ENCODE peak calls at places on chromosomes 5 and 9, in eight cellular contexts. One of them, this sample, is unnamed.

GRCh38 chr9:129307227-129307970 is 129.3 kb upstream of the IER5L start:
- DNase-seq in OCI-LY7: no peak
- DNase-seq in MM.1S: no peak
- DNase-seq in neural progenitor cell: no peak
- DNase-seq in GM23338: no peak
- DNase-seq in HCT116: no peak
- DNase-seq in PC-3: no peak
- DNase-seq in hepatocyte: no peak
- DNase-seq in this sample: no peak

GRCh38 chr5:400282-401215 is 42.4 kb upstream of the EXOC3 start:
- DNase-seq in OCI-LY7: no peak
- DNase-seq in MM.1S: no peak
- DNase-seq in neural progenitor cell: no peak
- DNase-seq in GM23338: no peak
- DNase-seq in HCT116: no peak
- DNase-seq in PC-3: peak
- DNase-seq in hepatocyte: no peak
- DNase-seq in this sample: peak

GRCh38 chr5:75622564-75622963 is 11.3 kb downstream of the ANKDD1B start:
- DNase-seq in OCI-LY7: no peak
- DNase-seq in MM.1S: no peak
- DNase-seq in neural progenitor cell: no peak
- DNase-seq in GM23338: no peak
- DNase-seq in HCT116: peak
- DNase-seq in PC-3: peak
- DNase-seq in hepatocyte: peak
- DNase-seq in this sample: no peak

GRCh38 chr9:34646211-34647083 is at the start of gene GALT:
- DNase-seq in OCI-LY7: peak
- DNase-seq in MM.1S: peak
- DNase-seq in neural progenitor cell: peak
- DNase-seq in GM23338: peak
- DNase-seq in HCT116: peak
- DNase-seq in PC-3: peak
- DNase-seq in hepatocyte: peak
- DNase-seq in this sample: peak

GRCh38 chr9:96491079-96491879 is 41.3 kb downstream of the HABP4 start:
- DNase-seq in OCI-LY7: no peak
- DNase-seq in MM.1S: no peak
- DNase-seq in neural progenitor cell: no peak
- DNase-seq in GM23338: no peak
- DNase-seq in HCT116: peak
- DNase-seq in PC-3: no peak
- DNase-seq in hepatocyte: no peak
- DNase-seq in this sample: no peak

GRCh38 chr9:89498845-89499480 is 1.1 kb upstream of the SEMA4D start:
- DNase-seq in OCI-LY7: peak
- DNase-seq in MM.1S: peak
- DNase-seq in neural progenitor cell: no peak
- DNase-seq in GM23338: no peak
- DNase-seq in HCT116: no peak
- DNase-seq in PC-3: no peak
- DNase-seq in hepatocyte: no peak
- DNase-seq in this sample: no peak

GRCh38 chr9:136950656-136951030 is 1.4 kb upstream of the LCN12 start:
- DNase-seq in OCI-LY7: no peak
- DNase-seq in MM.1S: no peak
- DNase-seq in neural progenitor cell: no peak
- DNase-seq in GM23338: no peak
- DNase-seq in HCT116: no peak
- DNase-seq in PC-3: no peak
- DNase-seq in hepatocyte: no peak
- DNase-seq in this sample: peak

GRCh38 chr5:140160432-140160831 is 14.6 kb upstream of the CYSTM1 start:
- DNase-seq in OCI-LY7: no peak
- DNase-seq in MM.1S: no peak
- DNase-seq in neural progenitor cell: no peak
- DNase-seq in GM23338: no peak
- DNase-seq in HCT116: no peak
- DNase-seq in PC-3: no peak
- DNase-seq in hepatocyte: no peak
- DNase-seq in this sample: no peak

GRCh38 chr5:149938791-149939358 is 5.7 kb downstream of the PDE6A start:
- DNase-seq in OCI-LY7: no peak
- DNase-seq in MM.1S: no peak
- DNase-seq in neural progenitor cell: no peak
- DNase-seq in GM23338: no peak
- DNase-seq in HCT116: no peak
- DNase-seq in PC-3: peak
- DNase-seq in hepatocyte: peak
- DNase-seq in this sample: no peak

GRCh38 chr9:134407123-134407779 is 81.0 kb downstream of the RXRA start:
- DNase-seq in OCI-LY7: peak
- DNase-seq in MM.1S: peak
- DNase-seq in neural progenitor cell: peak
- DNase-seq in GM23338: peak
- DNase-seq in HCT116: peak
- DNase-seq in PC-3: peak
- DNase-seq in hepatocyte: peak
- DNase-seq in this sample: peak

GRCh38 chr9:10059044-10059443 is 553.8 kb downstream of the PTPRD start:
- DNase-seq in OCI-LY7: no peak
- DNase-seq in MM.1S: no peak
- DNase-seq in neural progenitor cell: no peak
- DNase-seq in GM23338: peak
- DNase-seq in HCT116: no peak
- DNase-seq in PC-3: no peak
- DNase-seq in hepatocyte: peak
- DNase-seq in this sample: no peak

GRCh38 chr9:128406848-128407391 is 13.7 kb upstream of the CERCAM start:
- DNase-seq in OCI-LY7: no peak
- DNase-seq in MM.1S: no peak
- DNase-seq in neural progenitor cell: peak
- DNase-seq in GM23338: no peak
- DNase-seq in HCT116: no peak
- DNase-seq in PC-3: peak
- DNase-seq in hepatocyte: no peak
- DNase-seq in this sample: no peak

GRCh38 chr5:137649228-137649890 is 86.5 kb downstream of the KLHL3 start:
- DNase-seq in OCI-LY7: no peak
- DNase-seq in MM.1S: no peak
- DNase-seq in neural progenitor cell: no peak
- DNase-seq in GM23338: no peak
- DNase-seq in HCT116: no peak
- DNase-seq in PC-3: no peak
- DNase-seq in hepatocyte: peak
- DNase-seq in this sample: no peak

GRCh38 chr9:119761737-119762136 is 392.5 kb upstream of the BRINP1 start:
- DNase-seq in OCI-LY7: peak
- DNase-seq in MM.1S: no peak
- DNase-seq in neural progenitor cell: no peak
- DNase-seq in GM23338: no peak
- DNase-seq in HCT116: no peak
- DNase-seq in PC-3: no peak
- DNase-seq in hepatocyte: no peak
- DNase-seq in this sample: no peak

GRCh38 chr9:21904371-21904770 is 89.8 kb downstream of the CDKN2A start:
- DNase-seq in OCI-LY7: no peak
- DNase-seq in MM.1S: no peak
- DNase-seq in neural progenitor cell: no peak
- DNase-seq in GM23338: no peak
- DNase-seq in HCT116: no peak
- DNase-seq in PC-3: no peak
- DNase-seq in hepatocyte: no peak
- DNase-seq in this sample: no peak

GRCh38 chr9:129894106-129894823 is 59.0 kb downstream of the USP20 start:
- DNase-seq in OCI-LY7: no peak
- DNase-seq in MM.1S: peak
- DNase-seq in neural progenitor cell: no peak
- DNase-seq in GM23338: no peak
- DNase-seq in HCT116: no peak
- DNase-seq in PC-3: no peak
- DNase-seq in hepatocyte: no peak
- DNase-seq in this sample: no peak

GRCh38 chr9:87465791-87466190 is 31.9 kb upstream of the DAPK1 start:
- DNase-seq in OCI-LY7: peak
- DNase-seq in MM.1S: no peak
- DNase-seq in neural progenitor cell: no peak
- DNase-seq in GM23338: no peak
- DNase-seq in HCT116: no peak
- DNase-seq in PC-3: no peak
- DNase-seq in hepatocyte: no peak
- DNase-seq in this sample: no peak

GRCh38 chr5:89211836-89212235 is 328.9 kb upstream of the MEF2C start:
- DNase-seq in OCI-LY7: no peak
- DNase-seq in MM.1S: no peak
- DNase-seq in neural progenitor cell: no peak
- DNase-seq in GM23338: no peak
- DNase-seq in HCT116: no peak
- DNase-seq in PC-3: peak
- DNase-seq in hepatocyte: no peak
- DNase-seq in this sample: no peak

GRCh38 chr5:107112207-107112606 is 558.5 kb downstream of the EFNA5 start:
- DNase-seq in OCI-LY7: no peak
- DNase-seq in MM.1S: no peak
- DNase-seq in neural progenitor cell: no peak
- DNase-seq in GM23338: no peak
- DNase-seq in HCT116: no peak
- DNase-seq in PC-3: no peak
- DNase-seq in hepatocyte: no peak
- DNase-seq in this sample: no peak

GRCh38 chr5:138789771-138790242 is 36.6 kb downstream of the CTNNA1 start:
- DNase-seq in OCI-LY7: peak
- DNase-seq in MM.1S: peak
- DNase-seq in neural progenitor cell: peak
- DNase-seq in GM23338: peak
- DNase-seq in HCT116: peak
- DNase-seq in PC-3: no peak
- DNase-seq in hepatocyte: peak
- DNase-seq in this sample: peak

GRCh38 chr9:17587113-17587512 is 8.2 kb downstream of the SH3GL2 start:
- DNase-seq in OCI-LY7: no peak
- DNase-seq in MM.1S: no peak
- DNase-seq in neural progenitor cell: no peak
- DNase-seq in GM23338: peak
- DNase-seq in HCT116: no peak
- DNase-seq in PC-3: no peak
- DNase-seq in hepatocyte: no peak
- DNase-seq in this sample: no peak

GRCh38 chr9:17589771-17590170 is 10.9 kb downstream of the SH3GL2 start:
- DNase-seq in OCI-LY7: no peak
- DNase-seq in MM.1S: no peak
- DNase-seq in neural progenitor cell: no peak
- DNase-seq in GM23338: no peak
- DNase-seq in HCT116: no peak
- DNase-seq in PC-3: no peak
- DNase-seq in hepatocyte: no peak
- DNase-seq in this sample: no peak

GRCh38 chr9:17588395-17588794 is 9.5 kb downstream of the SH3GL2 start:
- DNase-seq in OCI-LY7: no peak
- DNase-seq in MM.1S: no peak
- DNase-seq in neural progenitor cell: no peak
- DNase-seq in GM23338: peak
- DNase-seq in HCT116: no peak
- DNase-seq in PC-3: no peak
- DNase-seq in hepatocyte: no peak
- DNase-seq in this sample: no peak
- TF ChIP-seq EZH2phosphoT487 in OCI-LY7: no peak
- TF ChIP-seq EZH2phosphoT487 in MM.1S: no peak
- TF ChIP-seq EZH2phosphoT487 in neural progenitor cell: no peak
- TF ChIP-seq EZH2phosphoT487 in GM23338: no peak
- TF ChIP-seq EZH2phosphoT487 in HCT116: no peak
- TF ChIP-seq EZH2phosphoT487 in PC-3: no peak
- TF ChIP-seq EZH2phosphoT487 in hepatocyte: no peak
- TF ChIP-seq EZH2phosphoT487 in this sample: no peak

GRCh38 chr5:9166202-9167147 is 379.4 kb downstream of the SEMA5A start:
- DNase-seq in OCI-LY7: no peak
- DNase-seq in MM.1S: no peak
- DNase-seq in neural progenitor cell: no peak
- DNase-seq in GM23338: no peak
- DNase-seq in HCT116: no peak
- DNase-seq in PC-3: no peak
- DNase-seq in hepatocyte: no peak
- DNase-seq in this sample: no peak
- TF ChIP-seq CTCF in OCI-LY7: no peak
- TF ChIP-seq CTCF in MM.1S: no peak
- TF ChIP-seq CTCF in neural progenitor cell: no peak
- TF ChIP-seq CTCF in GM23338: no peak
- TF ChIP-seq CTCF in HCT116: no peak
- TF ChIP-seq CTCF in PC-3: no peak
- TF ChIP-seq CTCF in hepatocyte: no peak
- TF ChIP-seq CTCF in this sample: no peak

GRCh38 chr9:130980526-130980925 is 28.4 kb upstream of the LAMC3 start:
- DNase-seq in OCI-LY7: no peak
- DNase-seq in MM.1S: no peak
- DNase-seq in neural progenitor cell: no peak
- DNase-seq in GM23338: no peak
- DNase-seq in HCT116: no peak
- DNase-seq in PC-3: no peak
- DNase-seq in hepatocyte: no peak
- DNase-seq in this sample: no peak
- TF ChIP-seq EZH2phosphoT487 in OCI-LY7: no peak
- TF ChIP-seq EZH2phosphoT487 in MM.1S: no peak
- TF ChIP-seq EZH2phosphoT487 in neural progenitor cell: no peak
- TF ChIP-seq EZH2phosphoT487 in GM23338: no peak
- TF ChIP-seq EZH2phosphoT487 in HCT116: no peak
- TF ChIP-seq EZH2phosphoT487 in PC-3: no peak
- TF ChIP-seq EZH2phosphoT487 in hepatocyte: no peak
- TF ChIP-seq EZH2phosphoT487 in this sample: no peak

DNA sequence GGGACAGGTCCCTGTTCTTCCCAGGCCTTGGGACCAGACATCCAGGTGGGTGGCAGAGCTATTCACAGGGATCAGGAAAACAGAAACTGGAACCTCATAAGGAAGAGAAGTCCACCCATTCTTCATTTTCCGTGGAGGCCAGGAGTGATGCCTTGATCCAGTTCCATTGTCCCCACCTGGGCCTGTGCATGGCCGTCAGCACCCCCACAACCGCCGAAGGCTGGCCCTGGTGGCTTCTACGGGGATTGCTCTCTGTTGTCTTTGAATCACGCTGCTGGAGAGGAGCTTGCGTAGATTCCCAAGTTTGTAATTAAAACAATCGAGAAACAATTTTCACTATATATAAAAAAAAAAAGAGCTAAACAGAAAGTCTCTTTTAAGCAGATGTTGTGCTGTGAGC is 134.4 kb downstream of the MVB12B start:
- DNase-seq in OCI-LY7: no peak
- DNase-seq in MM.1S: no peak
- DNase-seq in neural progenitor cell: no peak
- DNase-seq in GM23338: peak
- DNase-seq in HCT116: no peak
- DNase-seq in PC-3: no peak
- DNase-seq in hepatocyte: no peak
- DNase-seq in this sample: no peak
- TF ChIP-seq CTCF in OCI-LY7: no peak
- TF ChIP-seq CTCF in MM.1S: no peak
- TF ChIP-seq CTCF in neural progenitor cell: peak
- TF ChIP-seq CTCF in GM23338: peak
- TF ChIP-seq CTCF in HCT116: no peak
- TF ChIP-seq CTCF in PC-3: no peak
- TF ChIP-seq CTCF in hepatocyte: no peak
- TF ChIP-seq CTCF in this sample: no peak

This sample was measured in SK-N-SH.